ENCODE peak calls at places on chromosomes 7 and 10, in four cellular contexts. X is IMR-90, M is T-cell, Q is H7. S is an unnamed sample.

GRCh38 chr7:155166673-155167370 is 96.7 kb downstream of the HTR5A start:
- DNase-seq in X (peak), M (no peak), Q (no peak), S (no peak)

GRCh38 chr10:133260895-133261725 is 15.6 kb downstream of the ADAM8 start:
- DNase-seq in X (no peak), M (peak), Q (peak), S (peak)

GRCh38 chr10:23364378-23364777 is 19.8 kb upstream of the C10orf67 start:
- DNase-seq in X (no peak), M (no peak), Q (no peak), S (no peak)

GRCh38 chr10:110399163-110400094 is 94.7 kb upstream of the SMNDC1 start:
- DNase-seq in X (peak), M (no peak), Q (no peak), S (no peak)

GRCh38 chr7:101081432-101081831 is 3.8 kb upstream of the TRIM56 start:
- DNase-seq in X (no peak), M (no peak), Q (no peak), S (no peak)

GRCh38 chr10:3636356-3637181 is 148.4 kb downstream of the KLF6 start:
- DNase-seq in X (no peak), M (no peak), Q (no peak), S (no peak)

GRCh38 chr7:26356266-26356665 is 64.6 kb downstream of the SNX10 start:
- DNase-seq in X (no peak), M (no peak), Q (no peak), S (no peak)

GRCh38 chr10:10910634-10911033 is 107.0 kb upstream of the CELF2 start:
- DNase-seq in X (peak), M (no peak), Q (no peak), S (no peak)

GRCh38 chr10:26357203-26357602 is 80.9 kb upstream of the APBB1IP start:
- DNase-seq in X (no peak), M (no peak), Q (no peak), S (no peak)

GRCh38 chr10:100115011-100115770 is 33.5 kb upstream of the CPN1 start:
- DNase-seq in X (no peak), M (no peak), Q (peak), S (peak)

GRCh38 chr7:106313456-106313891 is 28.7 kb upstream of the NAMPT start:
- DNase-seq in X (peak), M (no peak), Q (no peak), S (no peak)

GRCh38 chr10:7932301-7933036 is 114.2 kb downstream of the TAF3 start:
- DNase-seq in X (no peak), M (no peak), Q (no peak), S (no peak)

GRCh38 chr10:70186571-70186970 is 16.3 kb upstream of the SAR1A start:
- DNase-seq in X (peak), M (no peak), Q (no peak), S (no peak)

GRCh38 chr7:131008840-131009651 is 275.0 kb upstream of the KLF14 start:
- DNase-seq in X (peak), M (no peak), Q (no peak), S (no peak)

GRCh38 chr10:113228570-113228969 is 278.5 kb downstream of the TCF7L2 start:
- DNase-seq in X (peak), M (no peak), Q (no peak), S (peak)

GRCh38 chr7:4815609-4816418 is 40.4 kb downstream of the AP5Z1 start:
- DNase-seq in X (no peak), M (no peak), Q (peak), S (peak)

GRCh38 chr10:44310762-44311562 is 73.9 kb downstream of the CXCL12 start:
- DNase-seq in X (peak), M (peak), Q (peak), S (peak)

GRCh38 chr10:17335065-17335464 is 107.0 kb downstream of the VIM start:
- DNase-seq in X (peak), M (no peak), Q (no peak), S (no peak)

GRCh38 chr10:62077330-62078015 is 176.0 kb downstream of the ARID5B start:
- DNase-seq in X (no peak), M (no peak), Q (no peak), S (no peak)

GRCh38 chr10:68957654-68958053 is 1.7 kb downstream of the DDX21 start:
- DNase-seq in X (no peak), M (no peak), Q (no peak), S (no peak)

GRCh38 chr10:22765660-22766547 is 51.5 kb upstream of the PIP4K2A start:
- DNase-seq in X (no peak), M (no peak), Q (no peak), S (no peak)

GRCh38 chr7:99694912-99695304 is 15.1 kb upstream of the CYP3A5 start:
- DNase-seq in X (no peak), M (no peak), Q (no peak), S (no peak)

GRCh38 chr10:32308027-32308603 is 38.8 kb downstream of the EPC1 start:
- DNase-seq in X (no peak), M (no peak), Q (no peak), S (no peak)

GRCh38 chr10:110363572-110364411 is 59.1 kb upstream of the SMNDC1 start:
- DNase-seq in X (no peak), M (no peak), Q (no peak), S (no peak)

GRCh38 chr10:36608251-36608650 is 517.1 kb upstream of the ANKRD30A start:
- DNase-seq in X (peak), M (no peak), Q (no peak), S (no peak)

GRCh38 chr7:112510032-112510742 is 29.4 kb downstream of the LSMEM1 start:
- DNase-seq in X (peak), M (no peak), Q (no peak), S (no peak)

GRCh38 chr7:27091125-27091524 is 4.7 kb downstream of the HOXA1 start:
- DNase-seq in X (no peak), M (no peak), Q (no peak), S (no peak)

GRCh38 chr7:142833174-142834027 is 21.5 kb upstream of the EPHB6 start:
- DNase-seq in X (no peak), M (no peak), Q (no peak), S (no peak)

GRCh38 chr10:79346012-79346340 is 1.3 kb upstream of the PPIF start:
- DNase-seq in X (no peak), M (no peak), Q (peak), S (no peak)

S was measured in iPS-NIHi11.